ENCODE peak calls at places on chromosomes 7 and 10, in four cellular contexts. One of them, this sample, is unnamed.

GRCh38 chr10:131242007-131242406 is 69.5 kb downstream of the TCERG1L start:
- DNase-seq in CD8-positive, alpha-beta memory T cell: no peak
- DNase-seq in RWPE1: no peak
- DNase-seq in astrocyte: no peak
- DNase-seq in this sample: no peak

GRCh38 chr7:120256719-120257118 is 16.3 kb upstream of the KCND2 start:
- DNase-seq in CD8-positive, alpha-beta memory T cell: no peak
- DNase-seq in RWPE1: no peak
- DNase-seq in astrocyte: no peak
- DNase-seq in this sample: no peak

GRCh38 chr10:89346264-89346971 is 18.6 kb downstream of the IFIT3 start:
- DNase-seq in CD8-positive, alpha-beta memory T cell: no peak
- DNase-seq in RWPE1: peak; percentile 53
- DNase-seq in astrocyte: no peak
- DNase-seq in this sample: no peak

GRCh38 chr7:19754521-19755116 is 18.8 kb downstream of the TMEM196 start:
- DNase-seq in CD8-positive, alpha-beta memory T cell: peak; percentile 13
- DNase-seq in RWPE1: peak; percentile 8
- DNase-seq in astrocyte: no peak
- DNase-seq in this sample: peak; percentile 9

GRCh38 chr10:69500864-69501468 is 49.7 kb downstream of the TSPAN15 start:
- DNase-seq in CD8-positive, alpha-beta memory T cell: no peak
- DNase-seq in RWPE1: no peak
- DNase-seq in astrocyte: no peak
- DNase-seq in this sample: no peak

GRCh38 chr10:11225935-11226334 is 208.3 kb downstream of the CELF2 start:
- DNase-seq in CD8-positive, alpha-beta memory T cell: peak; percentile 34
- DNase-seq in RWPE1: no peak
- DNase-seq in astrocyte: no peak
- DNase-seq in this sample: no peak

GRCh38 chr10:125007436-125007835 is 65.5 kb downstream of the ZRANB1 start:
- DNase-seq in CD8-positive, alpha-beta memory T cell: no peak
- DNase-seq in RWPE1: no peak
- DNase-seq in astrocyte: no peak
- DNase-seq in this sample: no peak

GRCh38 chr7:157785021-157785441 is 448.2 kb downstream of the DNAJB6 start:
- DNase-seq in CD8-positive, alpha-beta memory T cell: no peak
- DNase-seq in RWPE1: no peak
- DNase-seq in astrocyte: peak; percentile 26
- DNase-seq in this sample: no peak

GRCh38 chr10:97830064-97830463 is 19.6 kb upstream of the GOLGA7B start:
- DNase-seq in CD8-positive, alpha-beta memory T cell: no peak
- DNase-seq in RWPE1: no peak
- DNase-seq in astrocyte: no peak
- DNase-seq in this sample: no peak

GRCh38 chr7:87495366-87495765 is 19.9 kb upstream of the ABCB4 start:
- DNase-seq in CD8-positive, alpha-beta memory T cell: no peak
- DNase-seq in RWPE1: no peak
- DNase-seq in astrocyte: no peak
- DNase-seq in this sample: no peak

GRCh38 chr7:107661081-107661864 is 645 bp downstream of the SLC26A4 start:
- DNase-seq in CD8-positive, alpha-beta memory T cell: no peak
- DNase-seq in RWPE1: peak; percentile 17
- DNase-seq in astrocyte: peak; percentile 49
- DNase-seq in this sample: no peak

GRCh38 chr7:155090647-155091046 is 20.5 kb downstream of the HTR5A start:
- DNase-seq in CD8-positive, alpha-beta memory T cell: no peak
- DNase-seq in RWPE1: peak; percentile 39
- DNase-seq in astrocyte: no peak
- DNase-seq in this sample: no peak

DNA sequence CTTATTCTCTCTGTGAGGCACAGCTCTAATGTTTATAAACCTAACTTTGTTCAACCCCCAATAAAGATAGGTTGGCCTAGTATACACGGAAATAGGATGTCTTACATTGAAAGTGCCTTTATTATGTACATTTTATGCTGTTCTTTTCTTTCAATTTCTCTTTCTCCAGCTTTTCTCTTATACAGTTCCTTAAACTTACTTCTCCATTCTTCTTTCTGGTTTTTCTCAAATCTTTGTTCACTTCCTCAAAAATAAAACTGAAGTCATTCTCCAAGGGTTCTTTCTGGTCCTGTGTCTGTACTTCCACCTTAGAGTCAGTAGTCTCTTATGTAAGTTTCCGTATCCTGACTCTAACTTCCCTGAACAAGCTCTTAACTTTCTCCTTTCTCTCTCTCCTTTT is 29.2 kb upstream of the NAMPT start:
- DNase-seq in CD8-positive, alpha-beta memory T cell: no peak
- DNase-seq in RWPE1: no peak
- DNase-seq in astrocyte: no peak
- DNase-seq in this sample: no peak
- H3K27ac ChIP-seq in CD8-positive, alpha-beta memory T cell: no peak overlapping the region
- H3K27ac ChIP-seq in RWPE1: no peak overlapping the region
- H3K27ac ChIP-seq in astrocyte: peak overlapping the region; percentile 55
- H3K27ac ChIP-seq in this sample: no peak overlapping the region

DNA sequence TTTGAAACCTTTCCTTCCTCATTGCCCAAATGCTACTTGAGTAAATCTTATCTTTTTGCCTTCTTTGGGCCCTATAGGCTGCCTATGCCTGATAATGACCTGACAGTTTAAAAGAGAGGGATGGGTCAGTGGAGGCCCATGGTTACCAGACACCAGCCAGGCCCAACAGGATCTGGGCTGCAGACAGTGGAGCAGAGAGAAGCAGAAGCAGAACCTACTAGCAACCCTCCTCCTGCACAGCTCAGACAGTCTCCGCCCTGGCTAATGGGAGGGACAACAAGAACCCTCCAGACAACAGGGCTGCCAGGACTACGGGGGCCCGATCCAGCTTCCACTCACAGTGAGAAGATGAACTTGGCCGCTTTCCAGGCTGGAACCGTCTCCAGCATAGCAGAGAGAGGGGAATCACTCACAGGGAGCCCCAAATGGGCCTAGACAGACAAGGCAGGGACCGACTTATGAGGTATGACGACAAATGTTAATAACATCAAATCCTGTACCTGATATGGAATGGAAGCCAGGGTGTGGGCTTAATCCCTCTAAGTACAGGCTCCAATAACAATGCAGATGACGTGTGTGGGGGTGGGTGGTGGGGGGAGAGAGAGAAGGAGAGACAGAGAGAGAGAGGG is 31.7 kb upstream of the DGKI start:
- DNase-seq in CD8-positive, alpha-beta memory T cell: no peak
- DNase-seq in RWPE1: no peak
- DNase-seq in astrocyte: peak; percentile 78
- DNase-seq in this sample: peak; percentile 30
- H3K27ac ChIP-seq in CD8-positive, alpha-beta memory T cell: no peak overlapping the region
- H3K27ac ChIP-seq in RWPE1: no peak overlapping the region
- H3K27ac ChIP-seq in astrocyte: peak overlapping the region; percentile 94
- H3K27ac ChIP-seq in this sample: peak overlapping the region; percentile 92

DNA sequence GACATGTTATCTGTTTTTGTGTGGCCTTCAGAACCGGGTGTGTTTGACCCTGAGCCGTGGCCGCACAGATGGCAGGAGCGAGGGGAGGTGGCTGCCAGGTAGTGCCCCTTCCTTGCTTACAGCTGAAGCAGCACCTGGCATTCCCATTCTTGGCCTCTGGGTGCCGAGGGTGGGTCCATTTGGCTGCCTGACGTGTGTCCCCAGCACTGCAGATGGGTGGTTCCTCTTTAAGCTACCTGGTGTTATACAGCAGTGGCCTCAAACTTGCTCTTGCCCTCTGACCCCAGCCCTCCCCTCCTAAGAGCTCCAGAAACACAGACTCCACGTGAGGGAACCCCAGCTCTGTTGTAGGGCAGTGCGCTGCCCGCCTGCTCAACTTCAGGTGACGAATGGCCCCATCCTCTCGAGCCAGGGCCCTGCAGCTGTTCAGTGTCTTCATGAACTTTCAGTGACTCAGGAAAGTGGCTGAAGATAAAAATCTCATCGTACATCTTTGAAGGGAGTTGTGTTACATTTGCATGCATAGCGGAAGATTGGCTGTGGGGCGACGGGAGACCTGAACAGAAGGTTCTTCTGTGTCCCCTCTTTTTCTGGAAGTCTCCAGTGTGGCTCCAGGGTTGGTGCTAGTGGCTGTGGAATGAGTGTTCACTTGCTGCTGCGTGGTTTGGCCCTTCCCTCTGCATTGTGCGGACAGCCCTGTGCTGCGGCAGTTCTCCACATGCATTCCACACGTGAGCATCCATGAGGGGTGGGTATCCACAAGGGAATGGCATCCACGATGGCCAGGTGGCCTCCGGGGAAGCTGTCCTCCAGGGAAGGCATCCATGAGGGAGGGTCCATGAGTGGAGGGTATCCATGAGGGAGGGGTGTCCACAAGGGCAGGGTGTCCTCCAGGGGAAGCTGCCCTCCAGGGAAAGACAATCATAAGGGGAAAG is 91.6 kb downstream of the INPP5A start:
- DNase-seq in CD8-positive, alpha-beta memory T cell: no peak
- DNase-seq in RWPE1: no peak
- DNase-seq in astrocyte: no peak
- DNase-seq in this sample: no peak
- H3K27ac ChIP-seq in CD8-positive, alpha-beta memory T cell: no peak overlapping the region
- H3K27ac ChIP-seq in RWPE1: no peak overlapping the region
- H3K27ac ChIP-seq in astrocyte: no peak overlapping the region
- H3K27ac ChIP-seq in this sample: no peak overlapping the region

GRCh38 chr7:46134385-46134784 is 213.3 kb upstream of the IGFBP3 start:
- DNase-seq in CD8-positive, alpha-beta memory T cell: no peak
- DNase-seq in RWPE1: no peak
- DNase-seq in astrocyte: no peak
- DNase-seq in this sample: no peak
- H3K27ac ChIP-seq in CD8-positive, alpha-beta memory T cell: no peak overlapping the region
- H3K27ac ChIP-seq in RWPE1: no peak overlapping the region
- H3K27ac ChIP-seq in astrocyte: no peak overlapping the region
- H3K27ac ChIP-seq in this sample: no peak overlapping the region

GRCh38 chr7:102286237-102287081 is at the start of gene SH2B2:
- DNase-seq in CD8-positive, alpha-beta memory T cell: peak; percentile 49
- DNase-seq in RWPE1: peak; percentile 68
- DNase-seq in astrocyte: peak; percentile 17
- DNase-seq in this sample: peak; percentile 27
- H3K27ac ChIP-seq in CD8-positive, alpha-beta memory T cell: peak within 1 kb of the TSS; percentile 16
- H3K27ac ChIP-seq in RWPE1: peak within 1 kb of the TSS; percentile 65
- H3K27ac ChIP-seq in astrocyte: no peak within 1 kb of the TSS
- H3K27ac ChIP-seq in this sample: no peak within 1 kb of the TSS

DNA sequence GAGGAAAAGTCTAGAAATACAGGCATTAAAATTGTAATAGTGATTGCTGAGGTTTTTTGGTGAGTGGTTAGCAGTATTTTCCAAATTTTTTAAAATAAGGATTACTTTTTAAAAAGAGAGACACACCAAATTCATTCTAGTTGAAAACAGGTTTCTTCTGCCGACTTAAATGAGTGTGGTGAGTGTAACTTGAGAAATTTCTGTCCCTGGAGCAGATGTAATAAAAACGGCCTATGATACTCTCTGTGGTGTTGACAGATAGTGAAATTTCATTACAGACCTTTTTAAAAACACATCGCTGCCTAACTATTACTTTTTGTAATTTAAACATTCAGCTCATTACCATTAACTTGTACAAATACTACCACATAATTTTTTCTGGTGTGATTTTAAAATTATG is 90.1 kb downstream of the CYP51A1 start:
- DNase-seq in CD8-positive, alpha-beta memory T cell: no peak
- DNase-seq in RWPE1: no peak
- DNase-seq in astrocyte: no peak
- DNase-seq in this sample: no peak
- H3K27ac ChIP-seq in CD8-positive, alpha-beta memory T cell: no peak overlapping the region
- H3K27ac ChIP-seq in RWPE1: no peak overlapping the region
- H3K27ac ChIP-seq in astrocyte: no peak overlapping the region
- H3K27ac ChIP-seq in this sample: no peak overlapping the region

This sample was measured in brain microvascular endothelial cell.